ENCODE peak calls at places on chromosomes 7 and 10, in six cellular contexts. M, T, G, X, R and S are unnamed samples.

GRCh38 chr7:32500922-32501341 is 5.6 kb downstream of the AVL9 start:
- DNase-seq in M (no peak), G (no peak), T (no peak), R (no peak), X (no peak), S (peak; percentile 75)

GRCh38 chr7:105664816-105665525 is 83.7 kb upstream of the EFCAB10 start:
- DNase-seq in T (no peak), X (no peak), R (no peak), G (no peak), M (peak; percentile 76), S (no peak)

GRCh38 chr10:108913300-108913699 is 1010.0 kb downstream of the XPNPEP1 start:
- DNase-seq in M (no peak), G (no peak), X (no peak), T (no peak), R (no peak), S (no peak)

GRCh38 chr10:71217266-71218045 is 5.1 kb downstream of the UNC5B start:
- DNase-seq in G (no peak), X (no peak), R (no peak), M (peak; percentile 65), T (peak; percentile 58), S (no peak)

GRCh38 chr10:122462533-122463465 is 1.4 kb downstream of the HTRA1 start:
- DNase-seq in G (no peak), T (no peak), R (peak; percentile 81), M (no peak), X (no peak), S (no peak)

GRCh38 chr7:36469236-36469635 is 79.6 kb downstream of the ANLN start:
- DNase-seq in G (no peak), X (no peak), M (no peak), T (no peak), R (no peak), S (no peak)

GRCh38 chr10:128046156-128046933 is 79.9 kb downstream of the MKI67 start:
- DNase-seq in X (no peak), T (no peak), R (no peak), M (no peak), G (no peak), S (no peak)

GRCh38 chr10:1556496-1556895 is 180.8 kb downstream of the ADARB2 start:
- DNase-seq in M (no peak), R (no peak), X (no peak), G (no peak), T (no peak), S (no peak)

GRCh38 chr7:140215281-140215680 is 38.5 kb upstream of the KDM7A start:
- DNase-seq in M (no peak), R (no peak), T (no peak), G (no peak), X (no peak), S (no peak)

GRCh38 chr7:118239014-118239413 is 14.5 kb downstream of the ANKRD7 start:
- DNase-seq in T (no peak), G (no peak), X (no peak), R (no peak), M (peak; percentile 52), S (no peak)

GRCh38 chr7:522071-522937 is 2.7 kb upstream of the PDGFA start:
- DNase-seq in X (peak; percentile 83), G (no peak), R (no peak), M (no peak), T (peak; percentile 76), S (no peak)

GRCh38 chr7:36360244-36360643 is 29.4 kb upstream of the ANLN start:
- DNase-seq in R (no peak), T (no peak), G (no peak), X (no peak), M (peak; percentile 32), S (no peak)

GRCh38 chr7:142811154-142811737 is 40.5 kb downstream of the PRSS2 start:
- DNase-seq in R (no peak), X (no peak), M (no peak), T (no peak), G (peak; percentile 63), S (no peak)

GRCh38 chr7:18927134-18927533 is 190.3 kb downstream of the TWIST1 start:
- DNase-seq in G (no peak), X (no peak), R (no peak), M (no peak), T (no peak), S (no peak)

GRCh38 chr7:55132890-55133551 is 114.2 kb downstream of the EGFR start:
- DNase-seq in M (no peak), G (no peak), R (no peak), T (no peak), X (no peak), S (no peak)

GRCh38 chr7:24709051-24709450 is 48.2 kb downstream of the GSDME start:
- DNase-seq in G (no peak), M (no peak), X (no peak), T (no peak), R (no peak), S (peak; percentile 72)

GRCh38 chr7:27808626-27809025 is 68.7 kb downstream of the TAX1BP1 start:
- DNase-seq in X (no peak), T (no peak), G (no peak), M (no peak), R (no peak), S (no peak)

GRCh38 chr10:2145486-2145885 is 408.2 kb upstream of the ADARB2 start:
- DNase-seq in T (no peak), X (no peak), R (no peak), M (no peak), G (no peak), S (no peak)

GRCh38 chr7:44735403-44736165 is 13.1 kb upstream of the ZMIZ2 start:
- DNase-seq in T (no peak), M (no peak), X (no peak), G (no peak), R (no peak), S (no peak)

GRCh38 chr7:116762951-116763350 is 91.0 kb downstream of the MET start:
- DNase-seq in M (no peak), X (no peak), T (no peak), R (no peak), G (no peak), S (no peak)

GRCh38 chr10:79136227-79137005 is 67.7 kb downstream of the ZMIZ1 start:
- DNase-seq in X (no peak), T (no peak), R (no peak), G (no peak), M (no peak), S (no peak)

GRCh38 chr10:23422003-23422411 is 16.9 kb upstream of the OTUD1 start:
- DNase-seq in M (no peak), X (no peak), G (no peak), R (no peak), T (no peak), S (peak; percentile 4)

GRCh38 chr7:106050002-106050742 is 61.9 kb downstream of the SYPL1 start:
- DNase-seq in G (no peak), T (no peak), R (no peak), X (no peak), M (peak; percentile 58), S (no peak)

GRCh38 chr10:69426376-69426727 is 9.6 kb upstream of the TACR2 start:
- DNase-seq in T (no peak), R (no peak), X (no peak), G (no peak), M (no peak), S (no peak)

GRCh38 chr7:36208997-36209813 is 56.2 kb downstream of the EEPD1 start:
- DNase-seq in M (no peak), T (no peak), G (no peak), R (no peak), X (no peak), S (no peak)

GRCh38 chr7:121126801-121127534 is 138.5 kb downstream of the CPED1 start:
- DNase-seq in M (no peak), G (no peak), R (no peak), T (no peak), X (no peak), S (no peak)

GRCh38 chr10:22657566-22658190 is 56.7 kb downstream of the PIP4K2A start:
- DNase-seq in G (no peak), M (no peak), X (no peak), T (no peak), R (no peak), S (no peak)

GRCh38 chr10:89233033-89233432 is 18.5 kb downstream of the LIPA start:
- DNase-seq in G (no peak), M (no peak), R (no peak), X (no peak), T (no peak), S (no peak)

GRCh38 chr10:32961892-32962369 is 3.9 kb upstream of the ITGB1 start:
- DNase-seq in M (no peak), G (no peak), T (no peak), R (no peak), X (no peak), S (no peak)
- TF ChIP-seq CTCF in M (peak; percentile 13), G (no peak), T (no peak), R (no peak), X (no peak), S (no peak)

GRCh38 chr10:31157125-31157983 is 125.7 kb upstream of the ZNF438 start:
- DNase-seq in T (peak; percentile 79), M (no peak), X (no peak), G (no peak), R (peak; percentile 76), S (peak; percentile 90)
- H3K27ac ChIP-seq in T (peak overlapping the region; percentile 66), M (no peak overlapping the region), X (no peak overlapping the region), G (no peak overlapping the region), R (peak overlapping the region; percentile 47), S (peak overlapping the region; percentile 72)

DNA sequence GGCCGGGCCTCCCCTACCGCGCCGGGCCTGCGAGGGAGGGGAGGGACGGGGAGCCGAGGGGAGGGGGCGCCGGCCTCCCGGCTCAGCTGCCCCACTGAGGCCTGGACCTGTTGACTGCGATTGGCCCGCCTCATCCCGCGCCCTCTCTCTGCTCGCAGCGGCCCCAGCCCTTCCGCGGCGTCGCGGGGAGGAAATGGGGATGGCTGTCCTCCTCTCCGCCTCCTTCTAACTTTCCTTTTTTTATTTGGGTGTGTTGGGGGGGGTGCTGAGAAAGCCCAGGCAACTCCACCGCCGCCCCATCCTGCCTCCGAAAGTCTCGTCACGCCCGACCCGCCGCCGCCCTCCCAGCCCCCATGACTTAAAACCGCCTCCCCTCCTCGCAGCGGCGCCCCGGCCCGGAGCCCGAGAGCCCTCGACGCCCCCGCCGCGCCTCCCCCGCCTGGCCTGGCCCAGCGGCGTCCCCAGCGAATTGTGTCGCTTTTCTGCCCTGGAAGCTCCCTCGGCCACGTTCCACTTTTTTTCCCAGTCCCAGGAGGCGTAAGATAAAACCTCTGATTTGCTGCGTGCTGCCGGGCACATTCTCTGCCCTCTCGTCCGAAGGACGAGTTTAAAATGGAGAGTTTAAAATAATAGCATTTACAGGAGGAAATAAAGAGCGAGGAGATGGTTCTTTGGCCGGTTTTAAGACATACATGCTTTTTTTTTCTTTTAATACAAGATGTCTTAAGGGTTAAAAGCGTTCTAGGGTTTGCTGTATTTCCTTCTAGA is 886 bp upstream of the SKIDA1 start:
- DNase-seq in R (peak; percentile 91), M (peak; percentile 80), G (peak; percentile 75), X (peak; percentile 73), T (peak; percentile 84), S (no peak)
- H3K4me1 ChIP-seq in R (peaks cover 17% of the 10 kb centered on the region), M (no peaks in the 10 kb centered on the region), G (peaks cover 15% of the 10 kb centered on the region), X (peaks cover 4% of the 10 kb centered on the region), T (peaks cover 11% of the 10 kb centered on the region), S (no peaks in the 10 kb centered on the region)

GRCh38 chr7:84985073-84985784 is 201.6 kb downstream of the SEMA3D start:
- DNase-seq in T (no peak), R (no peak), G (no peak), M (no peak), X (no peak), S (no peak)
- TF ChIP-seq CTCF in T (no peak), R (no peak), G (no peak), M (no peak), X (no peak), S (no peak)